ENCODE peak calls at places on chromosome 1, in four cellular contexts. O, H, F and C are unnamed samples.

GRCh38 chr1:160672789-160673695 is 26.2 kb upstream of the SLAMF1 start:
- DNase-seq in H (peak), O (no peak), F (no peak), C (no peak)

GRCh38 chr1:160267284-160267991 is 5.1 kb upstream of the DCAF8 start:
- DNase-seq in H (no peak), O (no peak), F (no peak), C (no peak)

GRCh38 chr1:112904071-112904830 is 51.7 kb downstream of the SLC16A1 start:
- DNase-seq in O (no peak), F (no peak), H (peak), C (no peak)

GRCh38 chr1:23114424-23115079 is 54.1 kb downstream of the LUZP1 start:
- DNase-seq in H (no peak), F (no peak), O (no peak), C (no peak)

GRCh38 chr1:38009088-38009840 is 3.3 kb upstream of the UTP11 start:
- DNase-seq in F (peak), O (peak), H (peak), C (no peak)

GRCh38 chr1:16981269-16981849 is 939 bp upstream of the MFAP2 start:
- DNase-seq in H (no peak), F (no peak), O (no peak), C (no peak)

GRCh38 chr1:116986531-116987255 is 14.9 kb upstream of the CD101 start:
- DNase-seq in H (peak), O (no peak), F (peak), C (no peak)

GRCh38 chr1:198493324-198493723 is 47.2 kb downstream of the ATP6V1G3 start:
- DNase-seq in O (no peak), H (no peak), F (no peak), C (no peak)

GRCh38 chr1:168170552-168171508 is 7.9 kb upstream of the TIPRL start:
- DNase-seq in H (no peak), O (no peak), F (no peak), C (no peak)

GRCh38 chr1:244369256-244370057 is 82.3 kb downstream of the ADSS2 start:
- DNase-seq in O (no peak), F (peak), H (no peak), C (no peak)

GRCh38 chr1:201084171-201084766 is 28.0 kb downstream of the CACNA1S start:
- DNase-seq in F (no peak), H (no peak), O (no peak), C (peak)